ENCODE peak calls at places on chromosomes 13 and 19, in five cellular contexts. E, R, U, A and T are unnamed samples. For H3K9me3, the result is how much of the 10 kb centered on the place peaks cover.

GRCh38 chr19:19595171-19595701 is 23.3 kb downstream of the PBX4 start:
- DNase-seq in E (no peak), R (no peak), U (no peak), A (no peak), T (no peak)

GRCh38 chr13:32650705-32651311 is 64.6 kb downstream of the PDS5B start:
- DNase-seq in E (peak), R (peak), U (peak), A (peak), T (peak)

GRCh38 chr13:48242677-48243076 is 9.7 kb downstream of the ITM2B start:
- DNase-seq in E (no peak), R (no peak), U (no peak), A (no peak), T (no peak)

GRCh38 chr19:28406237-28406596 is 806.7 kb downstream of the UQCRFS1 start:
- DNase-seq in E (no peak), R (no peak), U (no peak), A (no peak), T (no peak)

GRCh38 chr19:21256722-21257121 is 72.5 kb downstream of the ZNF708 start:
- DNase-seq in E (no peak), R (no peak), U (peak), A (no peak), T (no peak)

GRCh38 chr19:4267101-4267900 is 11.8 kb upstream of the SHD start:
- DNase-seq in E (peak), R (peak), U (peak), A (peak), T (peak)

GRCh38 chr19:28164214-28164613 is 1048.7 kb downstream of the UQCRFS1 start:
- DNase-seq in E (no peak), R (no peak), U (no peak), A (no peak), T (no peak)

GRCh38 chr19:29516358-29516725 is 9.5 kb upstream of the VSTM2B start:
- DNase-seq in E (no peak), R (no peak), U (no peak), A (no peak), T (no peak)

GRCh38 chr19:40210919-40211318 is 7.3 kb downstream of the TTC9B start:
- DNase-seq in E (no peak), R (no peak), U (no peak), A (no peak), T (no peak)

GRCh38 chr13:95601216-95601615 is 43.3 kb downstream of the DZIP1 start:
- DNase-seq in E (no peak), R (no peak), U (no peak), A (no peak), T (no peak)
- H3K9me3 ChIP-seq in E (under half), R (under half), U (under half), A (under half), T (under half)

GRCh38 chr19:57563547-57563946 is 3.9 kb upstream of the ZNF550 start:
- DNase-seq in E (no peak), R (no peak), U (no peak), A (no peak), T (no peak)
- H3K9me3 ChIP-seq in E (under half), R (half or more), U (under half), A (half or more), T (under half)

DNA sequence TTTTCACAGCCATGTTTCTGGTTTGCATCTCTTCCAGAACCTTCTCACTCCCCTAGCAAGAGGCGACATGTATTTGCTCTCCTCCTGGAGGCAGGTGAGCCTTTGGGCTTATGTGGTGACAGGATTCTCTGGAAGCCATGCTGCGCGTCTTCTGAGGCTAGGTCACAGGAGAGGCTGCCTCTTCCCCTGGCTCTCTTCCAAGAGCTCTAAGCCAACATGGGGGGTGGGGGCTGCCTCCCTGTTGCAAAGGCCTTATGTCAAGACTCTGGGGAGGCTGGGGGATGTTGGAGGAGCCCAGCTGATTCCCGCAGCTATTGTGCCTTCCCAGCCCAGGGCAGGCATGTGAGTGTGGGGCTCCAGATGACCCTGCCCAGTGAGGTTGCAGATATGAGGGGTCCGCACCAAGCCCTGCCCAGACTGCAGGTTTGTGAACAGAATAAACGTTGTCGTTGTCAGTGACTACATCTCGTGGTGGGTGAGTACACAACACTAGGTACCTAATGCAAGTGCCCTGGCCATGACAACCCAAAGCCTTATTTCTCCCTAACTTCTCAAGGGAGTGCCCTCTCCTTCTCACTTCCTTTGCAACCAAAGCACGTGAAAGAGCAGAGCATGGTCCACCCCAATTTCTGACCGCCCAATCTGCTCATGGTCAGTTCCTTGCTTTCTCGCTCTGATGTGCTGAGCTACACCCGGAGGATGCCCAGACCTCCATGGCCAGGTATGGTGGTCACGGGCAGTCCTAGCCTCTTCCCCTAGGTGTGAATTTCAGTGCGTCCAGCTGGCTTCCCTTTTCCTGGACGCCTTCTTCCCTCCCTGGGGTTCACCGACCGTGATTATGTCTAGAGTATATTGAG is 44.9 kb downstream of the TEX29 start:
- DNase-seq in E (no peak), R (no peak), U (no peak), A (no peak), T (no peak)
- H3K9me3 ChIP-seq in E (under half), R (under half), U (under half), A (under half), T (under half)

GRCh38 chr19:53254451-53255341 is at the start of gene ZNF677:
- DNase-seq in E (peak), R (peak), U (peak), A (peak), T (peak)
- H3K9me3 ChIP-seq in E (under half), R (under half), U (under half), A (half or more), T (under half)

DNA sequence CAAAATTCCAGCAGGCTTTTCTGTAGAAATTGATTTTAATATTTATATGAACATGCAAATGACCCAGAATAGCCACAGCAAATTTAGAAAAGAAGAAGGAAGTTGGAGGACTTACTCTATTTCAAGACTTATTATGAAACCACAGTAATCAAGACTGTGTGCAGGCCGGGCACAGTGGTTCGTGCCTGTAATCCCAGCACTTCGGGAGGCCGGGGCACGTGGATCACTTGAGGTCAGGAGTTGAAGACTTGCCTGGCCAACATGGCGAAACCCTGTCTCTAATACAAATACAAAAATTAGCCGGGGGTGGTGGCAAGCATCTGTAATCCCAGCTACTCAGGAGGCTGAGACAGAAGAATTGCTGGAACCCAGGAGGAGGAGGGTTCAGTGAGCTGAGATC is 6.0 kb upstream of the FFAR2 start:
- DNase-seq in E (no peak), R (no peak), U (no peak), A (no peak), T (no peak)
- H3K9me3 ChIP-seq in E (under half), R (under half), U (under half), A (under half), T (under half)

GRCh38 chr19:52028027-52028779 is at the start of gene ZNF614:
- DNase-seq in E (peak), R (peak), U (peak), A (peak), T (peak)

GRCh38 chr19:52039169-52039568 is 9.5 kb downstream of the ZNF432 start:
- DNase-seq in E (no peak), R (no peak), U (no peak), A (no peak), T (no peak)

GRCh38 chr19:52028780-52029123 is 573 bp upstream of the ZNF614 start:
- DNase-seq in E (no peak), R (no peak), U (no peak), A (no peak), T (no peak)

GRCh38 chr19:52034051-52034728 is 6.0 kb upstream of the ZNF614 start:
- DNase-seq in E (no peak), R (no peak), U (peak), A (no peak), T (no peak)
- H3K9me3 ChIP-seq in E (under half), R (half or more), U (under half), A (half or more), T (half or more)

GRCh38 chr19:52474351-52475127 is 21.2 kb downstream of the ZNF578 start:
- DNase-seq in E (no peak), R (no peak), U (no peak), A (no peak), T (no peak)
- H3K9me3 ChIP-seq in E (under half), R (half or more), U (under half), A (half or more), T (under half)

GRCh38 chr13:113783482-113783881 is 24.5 kb downstream of the TMEM255B start:
- DNase-seq in E (no peak), R (no peak), U (no peak), A (no peak), T (no peak)
- H3K9me3 ChIP-seq in E (under half), R (under half), U (under half), A (under half), T (under half)

GRCh38 chr19:58166708-58167280 is 16.1 kb upstream of the ZNF274 start:
- DNase-seq in E (no peak), R (no peak), U (no peak), A (no peak), T (no peak)

GRCh38 chr19:58170860-58171259 is 12.0 kb upstream of the ZNF274 start:
- DNase-seq in E (no peak), R (no peak), U (peak), A (no peak), T (no peak)

GRCh38 chr19:58166268-58166667 is 15.7 kb upstream of the ZNF329 start:
- DNase-seq in E (no peak), R (no peak), U (no peak), A (no peak), T (no peak)
- H3K9me3 ChIP-seq in E (under half), R (half or more), U (under half), A (half or more), T (under half)